ENCODE peak calls at places on chromosomes 13 and 19, in eight cellular contexts. Y is psoas muscle, B is esophagus squamous epithelium, H is neuronal stem cell, U is heart right ventricle, C is left ventricle myocardium inferior, I is aorta, A is tibial artery. L is an unnamed sample.

GRCh38 chr19:27777726-27778125 is 1435.2 kb downstream of the UQCRFS1 start:
- DNase-seq in B (no peak), U (no peak), I (no peak), Y (no peak), A (no peak), C (no peak), H (no peak), L (no peak)

GRCh38 chr19:13207237-13208130 is 57.3 kb downstream of the IER2 start:
- DNase-seq in H (no peak), U (peak; percentile 56), Y (peak; percentile 69), B (no peak), C (peak; percentile 47), I (no peak), A (no peak), L (no peak)

GRCh38 chr19:6801397-6802086 is 29.0 kb downstream of the VAV1 start:
- DNase-seq in B (peak; percentile 29), A (peak; percentile 82), U (peak; percentile 63), H (no peak), C (peak; percentile 69), I (peak; percentile 79), Y (peak; percentile 79), L (peak; percentile 76)

GRCh38 chr19:42563352-42564210 is 31.1 kb downstream of the CEACAM8 start:
- DNase-seq in H (peak; percentile 20), A (no peak), U (peak; percentile 20), C (no peak), Y (no peak), B (no peak), I (no peak), L (peak; percentile 26)

GRCh38 chr13:111058796-111059506 is 56.2 kb upstream of the ARHGEF7 start:
- DNase-seq in B (no peak), A (peak; percentile 28), H (no peak), Y (no peak), C (no peak), U (no peak), I (no peak), L (no peak)

GRCh38 chr19:46803555-46803954 is 15.2 kb upstream of the SLC1A5 start:
- DNase-seq in Y (no peak), H (no peak), I (no peak), C (no peak), B (no peak), A (no peak), U (no peak), L (no peak)

GRCh38 chr13:48429036-48429435 is 16.1 kb upstream of the LPAR6 start:
- DNase-seq in B (no peak), U (no peak), A (no peak), H (no peak), C (no peak), I (no peak), Y (no peak), L (no peak)

GRCh38 chr19:31269425-31270127 is 79.7 kb downstream of the TSHZ3 start:
- DNase-seq in Y (no peak), I (no peak), H (no peak), A (peak; percentile 20), U (no peak), B (no peak), C (no peak), L (no peak)

GRCh38 chr13:46495647-46496046 is 57.3 kb upstream of the LRCH1 start:
- DNase-seq in B (no peak), C (no peak), A (no peak), U (no peak), Y (no peak), I (no peak), H (no peak), L (no peak)

GRCh38 chr13:100210966-100211710 is 122.2 kb downstream of the PCCA start:
- DNase-seq in I (no peak), Y (no peak), C (no peak), A (no peak), B (no peak), U (no peak), H (no peak), L (no peak)

GRCh38 chr19:13615890-13616289 is 109.6 kb upstream of the CACNA1A start:
- DNase-seq in B (no peak), A (peak; percentile 19), Y (no peak), C (no peak), U (no peak), H (no peak), I (peak; percentile 24), L (no peak)

GRCh38 chr19:46478356-46478986 is 7.1 kb upstream of the PNMA8A start:
- DNase-seq in H (no peak), Y (no peak), I (peak; percentile 67), A (no peak), B (no peak), C (no peak), U (no peak), L (no peak)

GRCh38 chr19:31408460-31409124 is 59.4 kb upstream of the TSHZ3 start:
- DNase-seq in B (no peak), H (no peak), C (no peak), U (no peak), Y (no peak), A (no peak), I (no peak), L (no peak)

DNA sequence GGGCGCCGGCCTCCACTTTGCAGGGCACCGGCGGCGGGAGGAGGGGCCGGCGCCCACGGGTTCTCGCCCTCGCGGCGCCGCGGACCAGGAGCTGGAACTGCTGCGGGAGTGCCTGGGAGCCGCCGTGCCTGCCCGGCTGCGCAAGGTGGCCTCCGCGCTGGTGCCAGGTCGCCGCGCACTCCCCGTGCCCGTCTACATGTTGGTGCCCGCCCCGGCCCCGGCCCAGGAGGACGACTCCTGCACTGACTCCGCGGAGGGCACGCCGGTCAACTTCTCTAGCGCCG is 11.8 kb downstream of the C19orf25 start:
- DNase-seq in A (no peak), C (no peak), B (no peak), U (no peak), Y (peak; percentile 51), I (no peak), H (no peak), L (no peak)
- H3K4me1 ChIP-seq in A (peaks cover 10% of the 10 kb centered on the region), C (peaks cover 69% of the 10 kb centered on the region), B (peaks cover 73% of the 10 kb centered on the region), U (peaks cover 48% of the 10 kb centered on the region), Y (peaks cover 37% of the 10 kb centered on the region), I (no peaks in the 10 kb centered on the region), H (no peaks in the 10 kb centered on the region), L (peaks cover 19% of the 10 kb centered on the region)

GRCh38 chr13:24147570-24147963 is 13.0 kb upstream of the SPATA13 start:
- DNase-seq in I (no peak), H (no peak), U (no peak), B (no peak), Y (no peak), A (no peak), C (no peak), L (no peak)
- H3K27ac ChIP-seq in I (no peak overlapping the region), H (no peak overlapping the region), U (no peak overlapping the region), B (no peak overlapping the region), Y (no peak overlapping the region), A (no peak overlapping the region), C (no peak overlapping the region), L (no peak overlapping the region)

DNA sequence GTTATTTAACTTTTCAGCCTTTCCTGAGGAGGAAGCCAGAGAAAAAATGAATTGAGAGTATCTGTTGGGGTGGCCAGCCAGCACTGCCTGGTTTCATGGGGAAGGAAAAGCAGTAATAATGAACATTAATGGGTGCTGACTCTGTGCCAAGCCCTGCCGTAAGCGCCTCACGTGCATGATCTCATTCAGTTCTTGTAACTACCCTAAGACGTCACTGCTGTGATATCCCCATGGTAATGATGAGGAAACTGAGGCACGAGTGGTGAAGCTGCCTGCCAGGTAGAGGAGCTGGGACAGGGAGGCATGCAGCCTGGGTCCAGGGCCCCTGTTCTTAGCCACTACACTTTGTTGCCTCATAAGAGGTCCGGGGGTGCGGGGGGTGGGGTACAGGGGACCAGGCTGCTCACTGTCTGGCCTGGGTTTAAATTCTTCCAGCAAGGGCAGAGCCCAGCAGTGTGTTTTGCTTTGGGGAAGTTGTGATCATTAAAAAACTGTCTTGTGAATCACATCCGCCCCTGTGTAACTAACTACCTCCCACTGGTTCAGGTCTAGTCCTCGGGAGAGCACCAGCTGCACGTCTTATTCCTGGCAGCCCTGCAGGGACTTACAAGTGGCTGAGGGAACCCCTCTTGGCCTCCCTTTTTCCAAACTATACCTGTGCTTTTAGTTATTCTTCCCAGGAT is 127.3 kb downstream of the SIPA1L3 start:
- DNase-seq in A (no peak), Y (no peak), I (peak; percentile 51), H (no peak), C (no peak), B (no peak), U (no peak), L (no peak)
- H3K4me3 ChIP-seq in A (no peak overlapping the region), Y (no peak overlapping the region), I (no peak overlapping the region), H (no peak overlapping the region), C (no peak overlapping the region), B (no peak overlapping the region), U (no peak overlapping the region), L (no peak overlapping the region)

DNA sequence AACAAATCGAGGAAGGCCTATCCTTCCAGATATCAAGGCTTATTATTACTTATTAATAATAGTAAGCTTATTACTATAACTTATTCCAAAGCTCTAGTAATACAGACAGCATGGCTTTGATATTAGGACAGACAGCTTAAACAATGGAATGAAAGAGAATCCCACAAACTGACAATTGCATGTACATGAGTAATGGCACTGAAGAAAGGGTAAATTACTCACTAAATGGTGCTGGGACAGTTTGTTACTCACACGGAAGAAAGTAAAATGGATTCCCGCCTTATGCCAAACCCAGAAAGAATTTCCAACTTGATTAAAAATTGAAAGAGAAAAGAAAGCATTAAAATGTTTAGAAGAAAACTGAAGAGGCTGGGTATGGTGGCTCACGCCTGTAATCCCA is 60.3 kb downstream of the MIPEP start:
- DNase-seq in U (no peak), A (no peak), B (no peak), I (no peak), C (no peak), Y (no peak), H (no peak), L (no peak)
- H3K4me1 ChIP-seq in U (no peaks in the 10 kb centered on the region), A (no peaks in the 10 kb centered on the region), B (peaks cover 15% of the 10 kb centered on the region), I (no peaks in the 10 kb centered on the region), C (no peaks in the 10 kb centered on the region), Y (no peaks in the 10 kb centered on the region), H (no peaks in the 10 kb centered on the region), L (no peaks in the 10 kb centered on the region)

L was measured in naive thymus-derived CD4-positive, alpha-beta T cell.